ENCODE peak calls at places on chromosomes 11 and 22, in four cellular contexts. R, O, V and P are unnamed samples.
A peak's percentile ranks its signal among the peaks of the same experiment; 100 is the strongest.

GRCh38 chr22:24141586-24141985 is 39.7 kb upstream of the SUSD2 start:
- DNase-seq in R (no peak), O (no peak), V (no peak), P (no peak)

GRCh38 chr11:1042626-1043562 is 6.4 kb upstream of the MUC6 start:
- DNase-seq in R (no peak), O (no peak), V (no peak), P (peak; percentile 63)

GRCh38 chr11:89405629-89406028 is 85.5 kb downstream of the NOX4 start:
- DNase-seq in R (no peak), O (peak; percentile 69), V (no peak), P (no peak)

GRCh38 chr22:42670921-42671709 is 21.9 kb upstream of the CYB5R3 start:
- DNase-seq in R (no peak), O (no peak), V (no peak), P (no peak)

GRCh38 chr11:110856993-110857812 is 145.0 kb upstream of the ARHGAP20 start:
- DNase-seq in R (no peak), O (no peak), V (no peak), P (no peak)

GRCh38 chr11:32118025-32118974 is 27.4 kb downstream of the RCN1 start:
- DNase-seq in R (no peak), O (no peak), V (peak; percentile 65), P (no peak)

GRCh38 chr11:100403817-100404216 is 283.3 kb upstream of the ARHGAP42 start:
- DNase-seq in R (no peak), O (no peak), V (no peak), P (peak; percentile 20)

GRCh38 chr11:62466444-62466843 is 47.6 kb downstream of the SCGB1A1 start:
- DNase-seq in R (no peak), O (no peak), V (no peak), P (no peak)

GRCh38 chr11:91305402-91305801 is 919.2 kb upstream of the FAT3 start:
- DNase-seq in R (no peak), O (no peak), V (no peak), P (no peak)

GRCh38 chr22:31212783-31213626 is 907 bp downstream of the LIMK2 start:
- DNase-seq in R (no peak), O (peak; percentile 46), V (no peak), P (peak; percentile 42)

GRCh38 chr11:23078289-23078971 is 218.2 kb upstream of the CCDC179 start:
- DNase-seq in R (no peak), O (no peak), V (no peak), P (no peak)

GRCh38 chr11:110621826-110622225 is 90.4 kb downstream of the ARHGAP20 start:
- DNase-seq in R (no peak), O (no peak), V (no peak), P (no peak)

GRCh38 chr11:27416568-27417176 is 53.7 kb upstream of the CCDC34 start:
- DNase-seq in R (no peak), O (no peak), V (no peak), P (no peak)

GRCh38 chr22:48753752-48754517 is 1073.7 kb downstream of the BRD1 start:
- DNase-seq in R (no peak), O (no peak), V (peak; percentile 2), P (peak; percentile 40)

GRCh38 chr22:17149073-17149815 is 9.8 kb downstream of the HDHD5 start:
- DNase-seq in R (no peak), O (no peak), V (no peak), P (peak; percentile 8)

GRCh38 chr11:62146476-62147200 is 22.8 kb downstream of the INCENP start:
- DNase-seq in R (no peak), O (no peak), V (no peak), P (no peak)

GRCh38 chr11:43547900-43548381 is 132.6 kb upstream of the HSD17B12 start:
- DNase-seq in R (peak; percentile 89), O (no peak), V (peak; percentile 70), P (peak; percentile 92)

GRCh38 chr11:109994896-109995295 is 98.3 kb upstream of the ZC3H12C start:
- DNase-seq in R (no peak), O (no peak), V (no peak), P (peak; percentile 22)

GRCh38 chr11:1090600-1091331 is 16.1 kb downstream of the MUC2 start:
- DNase-seq in R (no peak), O (no peak), V (no peak), P (no peak)

GRCh38 chr11:3074912-3075589 is 17.8 kb upstream of the CARS1 start:
- DNase-seq in R (no peak), O (no peak), V (no peak), P (no peak)

GRCh38 chr11:104148074-104148473 is 15.9 kb downstream of the PDGFD start:
- DNase-seq in R (no peak), O (no peak), V (no peak), P (no peak)

GRCh38 chr11:87290304-87290922 is 252.7 kb downstream of the TMEM135 start:
- DNase-seq in R (peak; percentile 25), O (peak; percentile 97), V (no peak), P (peak; percentile 21)

GRCh38 chr11:113241190-113242051 is 73.0 kb upstream of the TTC12 start:
- DNase-seq in R (no peak), O (no peak), V (no peak), P (no peak)

GRCh38 chr11:113245216-113245615 is 69.2 kb upstream of the TTC12 start:
- DNase-seq in R (no peak), O (no peak), V (no peak), P (no peak)

GRCh38 chr11:113240790-113241189 is 73.6 kb upstream of the TTC12 start:
- DNase-seq in R (no peak), O (no peak), V (no peak), P (no peak)

GRCh38 chr11:113242060-113242459 is 72.3 kb upstream of the TTC12 start:
- DNase-seq in R (no peak), O (no peak), V (no peak), P (no peak)

GRCh38 chr11:113242767-113243397 is 71.5 kb upstream of the TTC12 start:
- DNase-seq in R (no peak), O (peak; percentile 71), V (no peak), P (no peak)
- H3K4me3 ChIP-seq in R (no peak overlapping the region), O (peak overlapping the region; percentile 57), V (no peak overlapping the region), P (no peak overlapping the region)

GRCh38 chr11:118885319-118885718 is 1.6 kb downstream of the CXCR5 start:
- DNase-seq in R (no peak), O (no peak), V (no peak), P (peak; percentile 19)

GRCh38 chr11:118885831-118886571 is 2.3 kb downstream of the CXCR5 start:
- DNase-seq in R (no peak), O (no peak), V (no peak), P (peak; percentile 25)

GRCh38 chr11:118888398-118888797 is 4.7 kb downstream of the CXCR5 start:
- DNase-seq in R (no peak), O (no peak), V (no peak), P (peak; percentile 12)

GRCh38 chr11:118887219-118887618 is 3.5 kb downstream of the CXCR5 start:
- DNase-seq in R (no peak), O (no peak), V (no peak), P (no peak)

DNA sequence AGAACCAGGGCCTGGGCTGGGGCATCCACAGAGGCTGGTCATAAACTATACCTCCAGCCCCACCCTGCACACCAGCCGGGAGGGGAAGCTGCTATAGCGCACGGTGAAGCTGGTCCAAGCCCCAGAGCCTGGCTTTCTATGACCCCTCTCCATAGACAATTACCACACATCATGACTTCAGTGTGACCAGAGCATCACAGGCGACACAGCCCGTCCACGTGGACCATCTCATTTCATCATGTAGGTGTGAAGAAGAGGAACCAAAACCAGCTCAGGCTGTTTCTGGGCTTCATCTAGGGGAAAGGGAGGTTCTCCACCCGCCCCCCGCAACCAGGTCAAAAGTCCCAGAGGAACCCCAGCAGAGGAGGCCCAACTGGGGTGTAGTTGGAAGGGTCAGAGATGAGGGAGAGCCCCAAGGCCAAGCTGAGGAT is 3.0 kb downstream of the CXCR5 start:
- DNase-seq in R (no peak), O (peak; percentile 65), V (no peak), P (peak; percentile 27)
- H3K27me3 ChIP-seq in R (no peaks in the 10 kb centered on the region), O (no peaks in the 10 kb centered on the region), V (no peaks in the 10 kb centered on the region), P (no peaks in the 10 kb centered on the region)

DNA sequence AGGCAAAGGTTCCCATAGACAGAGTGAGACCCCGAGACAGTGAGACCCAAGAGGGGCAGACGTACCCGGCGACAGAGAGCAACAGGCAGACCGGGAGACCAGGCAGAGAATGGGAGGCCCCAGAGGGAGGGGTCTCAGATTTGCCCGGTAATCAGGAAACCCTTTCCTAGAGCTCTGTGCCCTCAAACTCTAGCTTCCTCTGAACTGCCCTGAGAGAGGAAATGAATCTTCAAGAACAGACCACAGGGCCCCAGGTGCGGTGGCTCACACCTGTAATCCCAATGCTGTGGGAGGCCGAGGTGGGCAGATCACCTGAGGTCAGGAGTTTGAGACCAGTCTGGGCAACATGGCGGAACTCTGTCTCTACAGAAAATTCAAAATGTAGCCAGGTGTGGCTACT is 47.7 kb downstream of the RPUSD4 start:
- DNase-seq in R (no peak), O (peak; percentile 49), V (no peak), P (no peak)
- H3K4me3 ChIP-seq in R (no peak overlapping the region), O (peak overlapping the region; percentile 29), V (no peak overlapping the region), P (no peak overlapping the region)

DNA sequence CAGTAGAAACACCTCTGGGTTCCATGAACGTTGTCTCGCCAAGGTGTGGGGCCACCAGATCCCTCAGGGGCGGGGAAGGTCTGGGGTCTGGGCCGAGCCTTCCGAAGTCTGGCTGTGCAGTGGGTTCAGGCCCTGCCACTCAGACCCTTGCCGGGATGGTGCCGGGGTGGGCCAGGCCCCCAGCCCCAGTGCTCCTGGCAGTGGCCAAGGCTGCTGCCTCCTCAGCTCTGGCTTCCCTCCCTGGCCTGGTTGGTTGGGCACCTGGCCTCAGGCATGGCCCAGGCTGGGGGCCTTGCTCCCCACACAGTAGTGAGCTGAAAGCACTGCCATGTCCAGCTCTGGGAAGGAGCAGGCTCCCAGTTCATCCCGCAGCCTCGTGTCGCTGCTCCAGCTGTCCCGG is 48.2 kb upstream of the PPARA start:
- DNase-seq in R (no peak), O (no peak), V (no peak), P (no peak)
- H3K27me3 ChIP-seq in R (no peaks in the 10 kb centered on the region), O (no peaks in the 10 kb centered on the region), V (no peaks in the 10 kb centered on the region), P (no peaks in the 10 kb centered on the region)

GRCh38 chr11:129750343-129751292 is 65.0 kb upstream of the TMEM45B start:
- DNase-seq in R (peak; percentile 77), O (peak; percentile 74), V (peak; percentile 72), P (peak; percentile 88)
- H3K4me3 ChIP-seq in R (no peak overlapping the region), O (no peak overlapping the region), V (peak overlapping the region; percentile 41), P (peak overlapping the region; percentile 12)

GRCh38 chr22:50011447-50012200 is 941 bp downstream of the IL17REL start:
- DNase-seq in R (no peak), O (no peak), V (no peak), P (peak; percentile 89)
- H3K27me3 ChIP-seq in R (no peaks in the 10 kb centered on the region), O (no peaks in the 10 kb centered on the region), V (peaks cover 53% of the 10 kb centered on the region), P (peaks cover 44% of the 10 kb centered on the region)